ENCODE peak calls at places on chromosomes 2 and 18, in ten cellular contexts. W is adrenal gland; S is kidney; R is CD8-positive, alpha-beta T cell; V is fibroblast of the aortic adventitia; E is fibroblast of lung; J is GM13976; D is pancreas; I is K562; A is mucosa of descending colon. C is an unnamed sample.

GRCh38 chr18:75063196-75063595 is 145.7 kb downstream of the PTGR3 start:
- DNase-seq in W (no peak), S (no peak), R (no peak), V (no peak), E (no peak), J (no peak), D (no peak), I (no peak), A (no peak), C (no peak)

GRCh38 chr2:185127412-185127811 is 529.1 kb downstream of the ZNF804A start:
- DNase-seq in W (no peak), S (no peak), R (no peak), V (no peak), E (peak), J (no peak), D (no peak), I (no peak), A (no peak), C (no peak)

GRCh38 chr2:30903326-30903725 is 96.1 kb upstream of the CAPN13 start:
- DNase-seq in W (no peak), S (no peak), R (no peak), V (no peak), E (no peak), J (no peak), D (no peak), I (no peak), A (no peak), C (no peak)

GRCh38 chr2:150466770-150467640 is 20.5 kb downstream of the RND3 start:
- DNase-seq in W (no peak), S (no peak), R (no peak), V (peak), E (peak), J (no peak), D (no peak), I (no peak), A (no peak), C (no peak)

GRCh38 chr2:65456074-65456473 is 23.7 kb upstream of the SPRED2 start:
- DNase-seq in W (no peak), S (no peak), R (no peak), V (peak), E (peak), J (no peak), D (no peak), I (no peak), A (no peak), C (no peak)

GRCh38 chr2:190267302-190267701 is 52.3 kb downstream of the HIBCH start:
- DNase-seq in W (peak), S (no peak), R (no peak), V (peak), E (peak), J (no peak), D (no peak), I (no peak), A (no peak), C (no peak)

GRCh38 chr2:85257359-85258193 is 70.2 kb downstream of the TGOLN2 start:
- DNase-seq in W (no peak), S (no peak), R (no peak), V (no peak), E (no peak), J (no peak), D (no peak), I (no peak), A (no peak), C (no peak)

GRCh38 chr2:11573418-11574175 is 39.8 kb downstream of the GREB1 start:
- DNase-seq in W (no peak), S (peak), R (no peak), V (peak), E (peak), J (no peak), D (no peak), I (no peak), A (no peak), C (no peak)

GRCh38 chr2:68646303-68646702 is 2.9 kb downstream of the PROKR1 start:
- DNase-seq in W (no peak), S (no peak), R (no peak), V (no peak), E (no peak), J (no peak), D (no peak), I (no peak), A (no peak), C (no peak)

GRCh38 chr2:210663574-210663973 is 107.2 kb downstream of the CPS1 start:
- DNase-seq in W (no peak), S (no peak), R (no peak), V (peak), E (peak), J (no peak), D (no peak), I (peak), A (no peak), C (no peak)

GRCh38 chr2:6080837-6081541 is 388.8 kb downstream of the SOX11 start:
- DNase-seq in W (no peak), S (no peak), R (no peak), V (no peak), E (peak), J (no peak), D (peak), I (no peak), A (no peak), C (peak)

GRCh38 chr2:145546091-145546490 is 1026.2 kb upstream of the ZEB2 start:
- DNase-seq in W (no peak), S (no peak), R (no peak), V (peak), E (peak), J (no peak), D (no peak), I (peak), A (no peak), C (no peak)

GRCh38 chr2:174344716-174345472 is 10.1 kb downstream of the SP9 start:
- DNase-seq in W (no peak), S (no peak), R (no peak), V (peak), E (peak), J (no peak), D (no peak), I (no peak), A (no peak), C (no peak)

GRCh38 chr2:85711578-85712060 is 17.5 kb downstream of the GNLY start:
- DNase-seq in W (no peak), S (no peak), R (peak), V (no peak), E (no peak), J (no peak), D (no peak), I (no peak), A (no peak), C (no peak)

GRCh38 chr2:62794791-62795190 is 89.3 kb downstream of the EHBP1 start:
- DNase-seq in W (no peak), S (no peak), R (no peak), V (peak), E (peak), J (no peak), D (no peak), I (no peak), A (no peak), C (no peak)

GRCh38 chr2:47509250-47509649 is 106.3 kb downstream of the MSH2 start:
- DNase-seq in W (no peak), S (no peak), R (no peak), V (no peak), E (peak), J (no peak), D (no peak), I (no peak), A (no peak), C (no peak)

GRCh38 chr2:180733330-180733729 is 247.1 kb upstream of the UBE2E3 start:
- DNase-seq in W (no peak), S (no peak), R (no peak), V (no peak), E (no peak), J (no peak), D (no peak), I (no peak), A (no peak), C (no peak)
- TF ChIP-seq CTCF in W (no peak), S (no peak), R (no peak), V (no peak), E (no peak), J (no peak), D (no peak), I (no peak), A (no peak), C (no peak)

DNA sequence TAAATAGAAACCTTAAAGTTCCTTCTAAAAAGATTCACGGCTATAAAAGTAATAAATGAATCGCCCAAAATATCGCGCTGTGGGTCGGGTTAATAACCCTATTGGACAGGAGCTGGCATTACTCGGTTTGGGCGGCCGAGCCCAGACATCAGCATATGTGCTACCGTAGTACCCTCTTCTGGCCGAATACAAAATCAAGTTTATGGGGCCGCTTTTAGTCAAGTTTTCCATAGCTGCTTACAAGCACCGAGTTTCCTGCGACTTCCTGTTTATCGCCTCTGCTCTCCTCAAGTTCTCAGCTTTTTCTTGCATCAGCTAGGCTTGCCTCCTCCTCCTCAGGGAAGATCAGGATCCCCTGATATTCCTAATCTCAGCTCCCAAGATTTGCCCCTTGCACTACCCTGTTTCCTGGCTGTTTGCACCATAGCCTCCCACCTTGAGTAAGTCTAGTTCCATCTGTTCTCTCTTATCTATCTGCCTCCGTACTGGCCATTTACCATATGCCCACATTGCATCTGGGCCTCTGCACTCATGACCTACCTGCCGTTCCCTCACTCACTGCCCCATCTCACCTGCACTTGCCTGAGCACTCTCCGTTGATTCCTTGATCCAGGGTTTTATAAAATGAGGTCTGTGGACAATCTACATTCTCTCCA is 56.1 kb downstream of the SLC35F5 start:
- DNase-seq in W (peak), S (peak), R (no peak), V (no peak), E (no peak), J (peak), D (no peak), I (peak), A (no peak), C (no peak)
- TF ChIP-seq CTCF in W (peak), S (peak), R (peak), V (no peak), E (no peak), J (peak), D (no peak), I (peak), A (no peak), C (no peak)

GRCh38 chr18:69943021-69943420 is 4.7 kb downstream of the CD226 start:
- DNase-seq in W (no peak), S (no peak), R (no peak), V (no peak), E (no peak), J (no peak), D (no peak), I (no peak), A (no peak), C (no peak)
- TF ChIP-seq CTCF in W (no peak), S (no peak), R (peak), V (no peak), E (no peak), J (peak), D (no peak), I (peak), A (no peak), C (no peak)

DNA sequence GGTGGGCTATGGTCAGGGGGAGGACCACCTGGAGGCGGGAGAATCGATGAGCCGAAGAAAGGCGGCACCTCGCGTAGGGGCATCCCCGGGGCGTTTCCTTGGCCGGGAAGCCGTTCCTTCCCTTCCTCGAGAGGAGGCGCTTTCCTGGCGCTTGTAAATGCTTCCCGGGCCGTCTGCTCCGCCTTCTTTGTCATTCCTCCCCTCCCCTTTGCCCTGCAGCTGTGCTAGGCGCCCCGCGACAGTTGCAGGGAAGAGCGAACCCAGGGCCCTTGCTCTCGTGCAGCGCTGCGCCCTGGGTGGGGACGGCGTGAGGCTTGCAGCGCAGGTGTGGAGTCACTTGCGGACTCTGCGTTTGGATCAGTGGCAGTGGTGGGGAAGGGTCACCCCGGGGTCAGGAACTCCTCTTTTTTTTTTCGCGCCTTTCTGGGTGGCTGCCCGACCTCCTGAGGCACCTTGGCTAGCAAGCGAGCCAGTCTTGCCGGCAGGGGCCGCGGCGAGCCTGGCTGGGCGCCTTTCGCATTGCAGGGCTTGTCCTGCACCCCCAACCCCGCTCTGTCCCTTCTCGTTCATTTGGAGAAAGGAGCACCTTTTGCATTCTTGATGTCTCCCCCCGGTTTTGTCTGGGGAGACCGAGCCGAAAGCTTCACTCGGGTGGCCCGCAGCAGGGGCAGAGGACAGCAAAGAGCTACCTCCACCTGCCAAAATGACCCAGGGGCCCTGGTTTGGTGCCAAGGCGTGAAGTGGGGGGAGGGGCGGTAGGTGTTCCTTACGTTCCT is 858 bp downstream of the KCNS3 start:
- DNase-seq in W (peak), S (peak), R (no peak), V (peak), E (peak), J (peak), D (peak), I (peak), A (peak), C (peak)
- TF ChIP-seq CTCF in W (no peak), S (peak), R (no peak), V (peak), E (no peak), J (no peak), D (no peak), I (no peak), A (no peak), C (no peak)

DNA sequence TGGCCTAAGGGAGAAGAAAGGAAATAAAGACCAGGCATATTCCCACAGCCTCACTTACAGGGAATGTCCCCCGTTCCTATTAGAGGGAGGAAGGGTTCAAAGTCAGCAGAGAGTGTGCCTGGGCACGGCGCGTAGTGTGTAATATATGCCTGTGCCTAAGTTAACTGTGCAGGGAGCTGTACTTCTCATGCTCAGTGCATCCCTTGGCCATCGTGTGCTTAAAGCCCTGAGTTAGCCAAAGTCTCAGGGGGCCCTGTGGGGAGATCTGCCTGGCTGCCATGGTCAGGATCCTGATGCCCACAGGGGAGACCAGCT is 48.4 kb downstream of the TEX51 start:
- DNase-seq in W (no peak), S (no peak), R (no peak), V (no peak), E (no peak), J (no peak), D (no peak), I (no peak), A (no peak), C (peak)
- TF ChIP-seq CTCF in W (no peak), S (no peak), R (no peak), V (no peak), E (no peak), J (no peak), D (no peak), I (no peak), A (no peak), C (no peak)

GRCh38 chr2:192741889-192742288 is 547.2 kb upstream of the TMEFF2 start:
- DNase-seq in W (no peak), S (no peak), R (no peak), V (no peak), E (no peak), J (no peak), D (no peak), I (no peak), A (no peak), C (no peak)
- TF ChIP-seq CTCF in W (no peak), S (no peak), R (no peak), V (no peak), E (no peak), J (no peak), D (no peak), I (no peak), A (no peak), C (no peak)

GRCh38 chr2:106547104-106547503 is 59.9 kb downstream of the CD8B2 start:
- DNase-seq in W (no peak), S (peak), R (no peak), V (no peak), E (no peak), J (no peak), D (no peak), I (no peak), A (peak), C (no peak)
- TF ChIP-seq CTCF in W (no peak), S (no peak), R (no peak), V (no peak), E (no peak), J (no peak), D (no peak), I (no peak), A (no peak), C (no peak)

GRCh38 chr2:81600088-81600487 is 1295.5 kb upstream of the LRRTM1 start:
- DNase-seq in W (no peak), S (no peak), R (no peak), V (no peak), E (no peak), J (no peak), D (no peak), I (no peak), A (no peak), C (no peak)
- TF ChIP-seq CTCF in W (no peak), S (no peak), R (no peak), V (no peak), E (no peak), J (no peak), D (no peak), I (no peak), A (no peak), C (no peak)

GRCh38 chr2:106847366-106847765 is 38.6 kb downstream of the ST6GAL2 start:
- DNase-seq in W (no peak), S (no peak), R (no peak), V (no peak), E (peak), J (no peak), D (no peak), I (no peak), A (no peak), C (no peak)

GRCh38 chr2:106851475-106851874 is 34.5 kb downstream of the ST6GAL2 start:
- DNase-seq in W (no peak), S (no peak), R (no peak), V (no peak), E (no peak), J (no peak), D (no peak), I (no peak), A (no peak), C (no peak)

GRCh38 chr2:106851055-106851454 is 34.9 kb downstream of the ST6GAL2 start:
- DNase-seq in W (no peak), S (no peak), R (no peak), V (no peak), E (no peak), J (no peak), D (no peak), I (no peak), A (no peak), C (no peak)

GRCh38 chr2:106849253-106849652 is 36.7 kb downstream of the ST6GAL2 start:
- DNase-seq in W (no peak), S (no peak), R (no peak), V (no peak), E (no peak), J (no peak), D (no peak), I (no peak), A (no peak), C (no peak)

DNA sequence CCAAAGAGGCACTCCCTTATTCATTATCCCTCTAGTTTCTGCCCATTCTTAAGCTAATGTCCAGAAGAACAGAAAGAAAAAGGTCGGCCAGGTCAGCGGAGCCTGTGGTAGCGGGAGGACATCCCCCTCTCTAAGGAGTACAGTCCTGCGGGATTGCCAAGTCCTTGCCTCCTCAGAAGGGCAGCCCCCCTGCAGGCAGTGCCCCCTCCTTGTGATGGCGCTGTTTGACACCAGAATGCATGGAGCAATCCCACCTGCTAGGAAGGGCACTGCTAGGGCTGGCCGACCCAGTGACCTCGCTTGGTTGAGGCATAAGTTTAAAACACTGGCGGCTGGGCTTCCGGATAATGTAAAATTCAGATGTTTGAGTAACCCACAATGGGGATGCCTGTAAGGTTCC is 33.9 kb downstream of the ST6GAL2 start:
- DNase-seq in W (no peak), S (peak), R (no peak), V (no peak), E (no peak), J (no peak), D (no peak), I (no peak), A (no peak), C (no peak)
- TF ChIP-seq CTCF in W (no peak), S (no peak), R (no peak), V (no peak), E (no peak), J (no peak), D (no peak), I (no peak), A (no peak), C (no peak)

C was measured in glutamatergic neuron.